ENCODE peak calls at places on chromosomes 1 and 21, in seven cellular contexts. C is IMR-90, Y is H9, K is mesendoderm, Q is H1, E is neuronal stem cell, T is trophoblast cell. O is an unnamed sample.
A peak's percentile ranks its signal among the peaks of the same experiment; 100 is the strongest.

GRCh38 chr1:30762152-30762930 is 4.8 kb upstream of the LAPTM5 start:
- DNase-seq in Q (no peak), C (no peak), Y (no peak), K (peak; percentile 47), T (no peak), E (no peak), O (peak; percentile 13)

GRCh38 chr1:16209132-16209846 is 3.2 kb downstream of the ARHGEF19 start:
- DNase-seq in E (no peak), C (no peak), Y (no peak), T (no peak), Q (no peak), K (no peak), O (no peak)

GRCh38 chr1:7616076-7616833 is 154.8 kb upstream of the VAMP3 start:
- DNase-seq in K (peak; percentile 75), Y (peak; percentile 69), C (peak; percentile 46), T (peak; percentile 53), E (peak; percentile 43), Q (no peak), O (peak; percentile 60)

GRCh38 chr1:20560966-20561365 is 8.6 kb downstream of the FAM43B start:
- DNase-seq in Y (no peak), Q (no peak), T (no peak), E (no peak), K (no peak), C (no peak), O (no peak)

GRCh38 chr21:38596264-38597042 is 98.2 kb upstream of the ERG start:
- DNase-seq in C (no peak), Y (no peak), K (no peak), Q (no peak), E (no peak), T (no peak), O (no peak)

GRCh38 chr1:206885341-206886060 is 11.7 kb upstream of the IL24 start:
- DNase-seq in T (no peak), C (no peak), Q (no peak), E (no peak), K (no peak), Y (no peak), O (no peak)

GRCh38 chr1:109783436-109783835 is 19.7 kb upstream of the EPS8L3 start:
- DNase-seq in Y (no peak), E (no peak), Q (no peak), C (peak; percentile 76), K (peak; percentile 84), T (no peak), O (peak; percentile 65)

GRCh38 chr1:61268546-61269243 is 186.3 kb downstream of the NFIA start:
- DNase-seq in Q (no peak), E (no peak), Y (no peak), K (no peak), C (no peak), T (no peak), O (no peak)

GRCh38 chr1:46581685-46582455 is 22.2 kb downstream of the MKNK1 start:
- DNase-seq in Y (no peak), E (no peak), Q (no peak), T (peak; percentile 45), C (no peak), K (no peak), O (no peak)

GRCh38 chr1:225471453-225472301 is 43.8 kb upstream of the LBR start:
- DNase-seq in C (no peak), Y (peak; percentile 25), Q (no peak), K (no peak), E (no peak), T (no peak), O (no peak)

GRCh38 chr1:32998009-32998555 is 33.5 kb upstream of the RNF19B start:
- DNase-seq in E (no peak), Y (no peak), T (no peak), Q (no peak), C (no peak), K (no peak), O (no peak)

GRCh38 chr1:243561588-243562319 is 288.3 kb downstream of the AKT3 start:
- DNase-seq in K (no peak), Y (no peak), T (no peak), E (no peak), Q (no peak), C (no peak), O (no peak)

GRCh38 chr1:225445644-225446297 is 17.9 kb upstream of the LBR start:
- DNase-seq in Q (no peak), T (peak; percentile 12), C (no peak), E (no peak), Y (no peak), K (no peak), O (no peak)

GRCh38 chr1:58933599-58933926 is 149.7 kb upstream of the JUN start:
- DNase-seq in Q (no peak), E (no peak), T (no peak), K (no peak), C (peak; percentile 11), Y (no peak), O (no peak)

GRCh38 chr1:158058339-158059025 is 65.0 kb downstream of the KIRREL1 start:
- DNase-seq in E (no peak), C (no peak), T (no peak), Q (no peak), Y (no peak), K (no peak), O (no peak)

GRCh38 chr1:245874942-245875580 is 632.0 kb downstream of the SMYD3 start:
- DNase-seq in K (no peak), T (no peak), Y (no peak), C (peak; percentile 100), E (no peak), Q (no peak), O (peak; percentile 95)

GRCh38 chr1:232534552-232535517 is 95.1 kb downstream of the SIPA1L2 start:
- DNase-seq in Q (no peak), T (no peak), E (no peak), Y (no peak), K (no peak), C (no peak), O (no peak)

GRCh38 chr1:165773324-165773965 is 4.8 kb upstream of the TMCO1 start:
- DNase-seq in C (peak; percentile 89), Y (no peak), E (no peak), K (peak; percentile 18), T (peak; percentile 55), Q (no peak), O (peak; percentile 67)

GRCh38 chr1:230760360-230760827 is 13.2 kb downstream of the CAPN9 start:
- DNase-seq in T (peak; percentile 25), E (no peak), Q (no peak), C (no peak), Y (peak; percentile 62), K (peak; percentile 50), O (no peak)

GRCh38 chr1:2471587-2472001 is 4.5 kb upstream of the PLCH2 start:
- DNase-seq in K (no peak), Y (no peak), E (no peak), Q (no peak), T (no peak), C (no peak), O (no peak)

GRCh38 chr21:21807598-21807903 is 809.3 kb downstream of the NCAM2 start:
- DNase-seq in C (no peak), Y (no peak), K (no peak), E (no peak), T (no peak), Q (no peak), O (no peak)

GRCh38 chr21:21801921-21802320 is 803.7 kb downstream of the NCAM2 start:
- DNase-seq in Q (no peak), E (no peak), K (peak; percentile 11), T (no peak), C (no peak), Y (no peak), O (no peak)

GRCh38 chr21:21806711-21807597 is 808.7 kb downstream of the NCAM2 start:
- DNase-seq in K (no peak), Q (no peak), E (no peak), C (no peak), T (no peak), Y (no peak), O (no peak)
- H3K4ac ChIP-seq in K (no peak overlapping the region), Q (no peak overlapping the region), E (no peak overlapping the region), C (no peak overlapping the region), T (no peak overlapping the region), Y (no peak overlapping the region), O (no peak overlapping the region)

GRCh38 chr1:53943090-53943489 is 2.4 kb downstream of the IFT25 start:
- DNase-seq in T (peak; percentile 18), K (no peak), Y (no peak), Q (no peak), E (no peak), C (no peak), O (no peak)

GRCh38 chr1:53945183-53945432 is 391 bp downstream of the IFT25 start:
- DNase-seq in T (no peak), C (no peak), K (no peak), Y (no peak), E (no peak), Q (no peak), O (no peak)

GRCh38 chr1:53942149-53942957 is 3.1 kb downstream of the IFT25 start:
- DNase-seq in T (peak; percentile 40), K (peak; percentile 21), C (no peak), Y (no peak), E (no peak), Q (no peak), O (no peak)

GRCh38 chr1:53944469-53945182 is 873 bp downstream of the IFT25 start:
- DNase-seq in K (peak; percentile 44), T (peak; percentile 6), C (no peak), Q (no peak), Y (peak; percentile 31), E (no peak), O (peak; percentile 34)

GRCh38 chr1:53943490-53944043 is 1.9 kb downstream of the IFT25 start:
- DNase-seq in E (no peak), T (no peak), C (no peak), Y (no peak), K (no peak), Q (no peak), O (no peak)
- H4K8ac ChIP-seq in E (no peak overlapping the region), T (no peak overlapping the region), C (no peak overlapping the region), Y (no peak overlapping the region), K (no peak overlapping the region), Q (no peak overlapping the region), O (no peak overlapping the region)

GRCh38 chr1:22637952-22638445 is 1.6 kb downstream of the C1QA start:
- DNase-seq in K (no peak), Y (no peak), T (no peak), Q (no peak), C (no peak), E (no peak), O (no peak)
- H3K4ac ChIP-seq in K (no peak overlapping the region), Y (no peak overlapping the region), T (no peak overlapping the region), Q (no peak overlapping the region), C (no peak overlapping the region), E (no peak overlapping the region), O (no peak overlapping the region)

GRCh38 chr1:205570173-205570501 is 61.7 kb downstream of the ELK4 start:
- DNase-seq in C (no peak), E (no peak), K (no peak), T (no peak), Q (no peak), Y (no peak), O (no peak)

GRCh38 chr1:205568135-205568468 is 63.6 kb downstream of the CDK18 start:
- DNase-seq in E (no peak), C (no peak), Q (no peak), K (no peak), Y (no peak), T (no peak), O (no peak)

GRCh38 chr1:205568469-205569361 is 63.1 kb downstream of the ELK4 start:
- DNase-seq in K (no peak), Q (no peak), C (no peak), T (no peak), E (no peak), Y (no peak), O (no peak)

GRCh38 chr1:205570796-205571537 is 60.8 kb downstream of the ELK4 start:
- DNase-seq in K (no peak), E (no peak), Y (no peak), C (no peak), T (peak; percentile 37), Q (no peak), O (no peak)

GRCh38 chr1:205569411-205570172 is 62.2 kb downstream of the ELK4 start:
- DNase-seq in K (no peak), Y (no peak), T (no peak), E (no peak), Q (no peak), C (no peak), O (no peak)
- H4K8ac ChIP-seq in K (no peak overlapping the region), Y (no peak overlapping the region), T (no peak overlapping the region), E (no peak overlapping the region), Q (no peak overlapping the region), C (no peak overlapping the region), O (no peak overlapping the region)